ENCODE peak calls at places on chromosomes 4 and X, in five cellular contexts. One of them, this sample, is unnamed.

GRCh38 chr4:184824776-184825393 is 883 bp downstream of the ACSL1 start:
- DNase-seq in MM.1S: no peak
- DNase-seq in fibroblast of the aortic adventitia: peak; percentile 22
- DNase-seq in neural crest cell: peak; percentile 8
- DNase-seq in HFFc6: no peak
- DNase-seq in this sample: peak; percentile 58

GRCh38 chr4:8155048-8155447 is 3.6 kb downstream of the ABLIM2 start:
- DNase-seq in fibroblast of the aortic adventitia: peak; percentile 8
- DNase-seq in neural crest cell: no peak
- DNase-seq in HFFc6: peak; percentile 46
- DNase-seq in MM.1S: no peak
- DNase-seq in this sample: no peak

GRCh38 chr4:183588169-183588675 is 70.8 kb downstream of the RWDD4 start:
- DNase-seq in HFFc6: peak; percentile 27
- DNase-seq in fibroblast of the aortic adventitia: peak; percentile 67
- DNase-seq in neural crest cell: no peak
- DNase-seq in MM.1S: no peak
- DNase-seq in this sample: no peak

GRCh38 chr4:179709961-179710624 is 2267.9 kb upstream of the AGA start:
- DNase-seq in MM.1S: no peak
- DNase-seq in HFFc6: no peak
- DNase-seq in fibroblast of the aortic adventitia: no peak
- DNase-seq in neural crest cell: no peak
- DNase-seq in this sample: no peak

GRCh38 chrX:19683817-19684216 is 168.5 kb upstream of the MAP3K15 start:
- DNase-seq in MM.1S: no peak
- DNase-seq in neural crest cell: no peak
- DNase-seq in HFFc6: no peak
- DNase-seq in fibroblast of the aortic adventitia: no peak
- DNase-seq in this sample: no peak

GRCh38 chr4:183097251-183098079 is 1.6 kb upstream of the WWC2 start:
- DNase-seq in neural crest cell: no peak
- DNase-seq in MM.1S: no peak
- DNase-seq in fibroblast of the aortic adventitia: peak; percentile 32
- DNase-seq in HFFc6: no peak
- DNase-seq in this sample: no peak

GRCh38 chrX:151176351-151176750 is at the start of gene GPR50:
- DNase-seq in neural crest cell: peak; percentile 15
- DNase-seq in HFFc6: no peak
- DNase-seq in fibroblast of the aortic adventitia: no peak
- DNase-seq in MM.1S: no peak
- DNase-seq in this sample: no peak

GRCh38 chrX:110006826-110007375 is 4.0 kb downstream of the TMEM164 start:
- DNase-seq in MM.1S: no peak
- DNase-seq in neural crest cell: no peak
- DNase-seq in fibroblast of the aortic adventitia: peak; percentile 24
- DNase-seq in HFFc6: no peak
- DNase-seq in this sample: no peak

GRCh38 chrX:10648608-10649007 is 28.2 kb upstream of the MID1 start:
- DNase-seq in fibroblast of the aortic adventitia: peak; percentile 52
- DNase-seq in HFFc6: peak; percentile 18
- DNase-seq in MM.1S: no peak
- DNase-seq in neural crest cell: no peak
- DNase-seq in this sample: no peak

GRCh38 chrX:103647630-103648029 is 18.9 kb downstream of the TCEAL1 start:
- DNase-seq in HFFc6: no peak
- DNase-seq in MM.1S: no peak
- DNase-seq in fibroblast of the aortic adventitia: no peak
- DNase-seq in neural crest cell: no peak
- DNase-seq in this sample: no peak

GRCh38 chrX:80721186-80721585 is 88.5 kb downstream of the BRWD3 start:
- DNase-seq in MM.1S: no peak
- DNase-seq in neural crest cell: no peak
- DNase-seq in HFFc6: no peak
- DNase-seq in fibroblast of the aortic adventitia: no peak
- DNase-seq in this sample: no peak

GRCh38 chrX:13283512-13283911 is 36.3 kb downstream of the ATXN3L start:
- DNase-seq in MM.1S: peak; percentile 48
- DNase-seq in fibroblast of the aortic adventitia: peak; percentile 62
- DNase-seq in HFFc6: no peak
- DNase-seq in neural crest cell: no peak
- DNase-seq in this sample: no peak

GRCh38 chr4:175651701-175652100 is 160.4 kb downstream of the GPM6A start:
- DNase-seq in fibroblast of the aortic adventitia: no peak
- DNase-seq in MM.1S: no peak
- DNase-seq in HFFc6: no peak
- DNase-seq in neural crest cell: no peak
- DNase-seq in this sample: no peak

GRCh38 chr4:183349673-183350072 is 27.4 kb upstream of the CLDN24 start:
- DNase-seq in MM.1S: no peak
- DNase-seq in fibroblast of the aortic adventitia: no peak
- DNase-seq in neural crest cell: no peak
- DNase-seq in HFFc6: peak; percentile 70
- DNase-seq in this sample: no peak

GRCh38 chr4:2794707-2795557 is 2.0 kb downstream of the SH3BP2 start:
- DNase-seq in neural crest cell: no peak
- DNase-seq in HFFc6: peak; percentile 75
- DNase-seq in MM.1S: no peak
- DNase-seq in fibroblast of the aortic adventitia: peak; percentile 83
- DNase-seq in this sample: no peak

GRCh38 chrX:112761239-112762207 is 79.1 kb downstream of the AMOT start:
- DNase-seq in neural crest cell: no peak
- DNase-seq in HFFc6: no peak
- DNase-seq in MM.1S: no peak
- DNase-seq in fibroblast of the aortic adventitia: no peak
- DNase-seq in this sample: peak; percentile 21

GRCh38 chrX:155112171-155112570 is 40.9 kb downstream of the BRCC3 start:
- DNase-seq in MM.1S: no peak
- DNase-seq in fibroblast of the aortic adventitia: no peak
- DNase-seq in HFFc6: no peak
- DNase-seq in neural crest cell: no peak
- DNase-seq in this sample: no peak

GRCh38 chr4:100679926-100680325 is 162.1 kb upstream of the EMCN start:
- DNase-seq in MM.1S: no peak
- DNase-seq in neural crest cell: no peak
- DNase-seq in fibroblast of the aortic adventitia: no peak
- DNase-seq in HFFc6: no peak
- DNase-seq in this sample: no peak

GRCh38 chr4:94455081-94455480 is 3.3 kb downstream of the PDLIM5 start:
- DNase-seq in fibroblast of the aortic adventitia: peak; percentile 86
- DNase-seq in MM.1S: no peak
- DNase-seq in HFFc6: peak; percentile 75
- DNase-seq in neural crest cell: no peak
- DNase-seq in this sample: no peak

GRCh38 chrX:49986058-49986457 is 63.7 kb downstream of the CLCN5 start:
- DNase-seq in HFFc6: no peak
- DNase-seq in fibroblast of the aortic adventitia: no peak
- DNase-seq in MM.1S: no peak
- DNase-seq in neural crest cell: no peak
- DNase-seq in this sample: no peak

GRCh38 chr4:149223659-149224058 is 592.0 kb downstream of the IQCM start:
- DNase-seq in neural crest cell: no peak
- DNase-seq in MM.1S: no peak
- DNase-seq in fibroblast of the aortic adventitia: no peak
- DNase-seq in HFFc6: peak; percentile 32
- DNase-seq in this sample: no peak

GRCh38 chr4:5037553-5038551 is 13.4 kb upstream of the STK32B start:
- DNase-seq in neural crest cell: no peak
- DNase-seq in HFFc6: peak; percentile 94
- DNase-seq in MM.1S: no peak
- DNase-seq in fibroblast of the aortic adventitia: peak; percentile 91
- DNase-seq in this sample: no peak

GRCh38 chr4:8157496-8157895 is 1.1 kb downstream of the ABLIM2 start:
- DNase-seq in neural crest cell: no peak
- DNase-seq in HFFc6: no peak
- DNase-seq in fibroblast of the aortic adventitia: no peak
- DNase-seq in MM.1S: no peak
- DNase-seq in this sample: no peak

GRCh38 chr4:88661724-88662123 is 35.9 kb downstream of the NAP1L5 start:
- DNase-seq in MM.1S: no peak
- DNase-seq in fibroblast of the aortic adventitia: peak; percentile 77
- DNase-seq in HFFc6: peak; percentile 83
- DNase-seq in neural crest cell: no peak
- DNase-seq in this sample: no peak

GRCh38 chrX:55907968-55908607 is 190.5 kb downstream of the RRAGB start:
- DNase-seq in MM.1S: peak; percentile 65
- DNase-seq in neural crest cell: peak; percentile 42
- DNase-seq in fibroblast of the aortic adventitia: no peak
- DNase-seq in HFFc6: peak; percentile 7
- DNase-seq in this sample: peak; percentile 25

GRCh38 chr4:105887508-105887907 is 7.8 kb upstream of the NPNT start:
- DNase-seq in fibroblast of the aortic adventitia: no peak
- DNase-seq in neural crest cell: no peak
- DNase-seq in HFFc6: no peak
- DNase-seq in MM.1S: no peak
- DNase-seq in this sample: no peak

GRCh38 chrX:96538104-96538725 is 146.4 kb upstream of the DIAPH2 start:
- DNase-seq in fibroblast of the aortic adventitia: peak; percentile 49
- DNase-seq in neural crest cell: no peak
- DNase-seq in HFFc6: no peak
- DNase-seq in MM.1S: no peak
- DNase-seq in this sample: no peak

GRCh38 chrX:76228499-76228898 is 55.6 kb downstream of the PBDC1 start:
- DNase-seq in fibroblast of the aortic adventitia: no peak
- DNase-seq in neural crest cell: no peak
- DNase-seq in HFFc6: no peak
- DNase-seq in MM.1S: no peak
- DNase-seq in this sample: no peak

GRCh38 chrX:16096131-16096530 is 27.2 kb upstream of the GRPR start:
- DNase-seq in HFFc6: no peak
- DNase-seq in MM.1S: no peak
- DNase-seq in fibroblast of the aortic adventitia: no peak
- DNase-seq in neural crest cell: peak; percentile 35
- DNase-seq in this sample: no peak

DNA sequence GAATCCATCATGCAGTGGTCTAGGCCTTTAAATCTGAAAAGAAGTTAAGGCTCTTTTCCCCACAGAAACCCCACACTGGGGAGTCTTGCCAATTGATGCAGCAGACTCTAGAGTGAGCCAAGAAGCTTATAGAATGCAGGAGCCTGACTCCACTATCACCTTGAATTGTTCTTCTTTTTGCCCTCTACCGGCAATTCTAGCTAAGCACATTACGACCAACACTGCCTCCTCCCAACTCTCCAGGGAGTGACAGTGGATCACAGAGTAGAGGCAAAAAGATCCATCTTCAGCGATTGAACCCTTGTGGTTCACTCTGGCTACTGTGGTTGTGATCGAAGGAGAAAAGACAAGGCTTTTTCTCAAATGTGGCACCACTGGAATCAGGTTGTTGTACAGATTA is 331.5 kb downstream of the NKX6-1 start:
- DNase-seq in neural crest cell: no peak
- DNase-seq in HFFc6: no peak
- DNase-seq in fibroblast of the aortic adventitia: no peak
- DNase-seq in MM.1S: no peak
- DNase-seq in this sample: no peak
- TF ChIP-seq CTCF in neural crest cell: peak; percentile 47
- TF ChIP-seq CTCF in HFFc6: peak; percentile 16
- TF ChIP-seq CTCF in fibroblast of the aortic adventitia: no peak
- TF ChIP-seq CTCF in MM.1S: no peak
- TF ChIP-seq CTCF in this sample: no peak

DNA sequence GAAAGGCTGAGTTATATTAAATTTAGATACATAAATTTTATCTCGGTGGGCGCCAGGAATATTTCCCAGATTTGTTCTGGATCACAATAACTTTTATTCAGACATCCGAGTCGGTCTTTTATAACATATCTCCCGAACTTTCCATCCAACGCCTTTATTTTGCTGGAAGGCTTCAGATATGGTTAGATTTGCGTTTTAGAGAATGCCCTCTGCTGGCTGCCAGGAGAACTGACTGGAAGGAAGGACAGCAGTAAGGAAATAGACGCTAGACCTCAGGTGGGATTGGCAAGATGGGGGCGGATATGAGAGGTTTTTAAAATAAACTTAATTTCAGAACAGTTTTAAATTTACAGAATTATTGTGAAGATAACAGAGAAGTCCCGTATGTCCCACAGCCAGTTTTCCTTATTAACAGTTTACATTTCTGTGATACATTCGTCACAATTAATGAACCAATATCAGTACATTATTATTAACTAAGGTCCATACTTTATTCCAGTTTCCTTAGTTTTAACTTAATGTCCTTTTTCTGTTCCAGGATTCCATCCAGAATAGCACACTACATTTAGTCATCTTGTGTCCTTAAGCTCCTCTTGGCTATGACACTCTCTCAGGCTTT is 4.6 kb upstream of the KANTR start:
- DNase-seq in neural crest cell: no peak
- DNase-seq in fibroblast of the aortic adventitia: peak; percentile 79
- DNase-seq in MM.1S: peak; percentile 44
- DNase-seq in HFFc6: peak; percentile 46
- DNase-seq in this sample: peak; percentile 70
- TF ChIP-seq CTCF in neural crest cell: peak; percentile 73
- TF ChIP-seq CTCF in fibroblast of the aortic adventitia: peak; percentile 89
- TF ChIP-seq CTCF in MM.1S: peak; percentile 79
- TF ChIP-seq CTCF in HFFc6: peak; percentile 80
- TF ChIP-seq CTCF in this sample: peak; percentile 82

DNA sequence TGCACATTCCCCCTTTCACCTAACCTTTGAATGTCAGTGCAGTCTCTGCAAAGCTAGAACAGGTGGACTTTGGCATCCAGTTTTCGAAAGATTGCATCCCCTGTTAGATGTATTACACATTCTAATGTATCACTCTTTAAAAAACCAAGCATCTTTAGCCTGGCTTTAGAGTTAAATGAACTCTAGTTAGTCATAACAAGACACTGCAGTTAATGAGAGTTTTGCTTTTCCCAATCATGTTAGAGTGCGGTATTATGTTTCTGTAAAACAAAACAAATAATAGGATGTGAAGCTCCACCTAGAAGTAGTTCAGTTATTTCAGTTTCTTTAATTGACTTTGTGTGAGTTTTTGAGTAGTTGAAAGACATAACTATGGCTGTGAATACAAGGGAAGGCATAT is 42.2 kb downstream of the PARM1 start:
- DNase-seq in MM.1S: no peak
- DNase-seq in neural crest cell: no peak
- DNase-seq in fibroblast of the aortic adventitia: no peak
- DNase-seq in HFFc6: no peak
- DNase-seq in this sample: no peak
- TF ChIP-seq CTCF in MM.1S: no peak
- TF ChIP-seq CTCF in neural crest cell: no peak
- TF ChIP-seq CTCF in fibroblast of the aortic adventitia: no peak
- TF ChIP-seq CTCF in HFFc6: no peak
- TF ChIP-seq CTCF in this sample: no peak

DNA sequence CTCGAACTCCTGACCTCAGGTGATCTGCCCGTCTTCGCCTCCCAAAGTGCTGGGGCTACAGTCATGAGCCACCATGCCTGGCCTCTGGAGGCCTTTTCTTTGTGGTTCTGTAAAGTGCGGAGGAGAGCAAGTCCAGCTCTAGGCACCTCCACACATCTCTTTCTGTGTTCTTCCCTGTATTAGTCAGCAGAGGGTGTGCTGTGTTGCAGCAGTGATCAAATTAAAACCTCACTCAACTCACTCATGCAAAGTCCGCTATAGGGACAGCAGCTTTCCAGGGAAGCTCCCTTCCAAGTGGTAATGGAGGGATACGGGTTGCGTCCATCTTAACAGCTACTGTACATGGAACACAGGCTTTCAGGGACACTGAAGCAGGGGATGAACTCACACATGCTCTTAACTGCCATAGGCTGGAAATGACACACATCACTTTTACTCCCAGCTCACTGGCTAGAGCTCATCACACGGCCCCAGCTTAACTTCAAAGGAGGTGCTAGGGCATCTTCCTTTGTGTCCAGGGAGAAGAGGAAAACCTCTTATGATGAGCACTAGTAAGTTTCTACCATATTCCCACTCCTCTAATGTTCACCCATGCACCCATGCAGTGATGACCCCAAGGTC is 36.0 kb upstream of the CCNG2 start:
- DNase-seq in fibroblast of the aortic adventitia: no peak
- DNase-seq in neural crest cell: no peak
- DNase-seq in HFFc6: no peak
- DNase-seq in MM.1S: no peak
- DNase-seq in this sample: no peak
- TF ChIP-seq CTCF in fibroblast of the aortic adventitia: no peak
- TF ChIP-seq CTCF in neural crest cell: no peak
- TF ChIP-seq CTCF in HFFc6: no peak
- TF ChIP-seq CTCF in MM.1S: no peak
- TF ChIP-seq CTCF in this sample: peak; percentile 5